ENCODE peak calls at places on chromosomes 12 and 14, in nine cellular contexts. N, O, V, F, U, W, P, Z and D are unnamed samples.

GRCh38 chr14:32657081-32657480 is 281.6 kb upstream of the NPAS3 start:
- DNase-seq in N (no peak), O (no peak), V (no peak), F (no peak), U (peak; percentile 65), W (no peak), P (no peak), Z (peak; percentile 37), D (no peak)

GRCh38 chr12:28955491-28955890 is 193.6 kb upstream of the FAR2 start:
- DNase-seq in N (no peak), O (no peak), V (no peak), F (no peak), U (no peak), W (no peak), P (no peak), Z (peak; percentile 73), D (no peak)

GRCh38 chr12:95605875-95606274 is 54.6 kb upstream of the USP44 start:
- DNase-seq in N (peak; percentile 30), O (no peak), V (no peak), F (no peak), U (no peak), W (no peak), P (no peak), Z (peak; percentile 45), D (peak; percentile 5)

GRCh38 chr14:23539209-23539866 is 12.2 kb downstream of the ZFHX2 start:
- DNase-seq in N (no peak), O (no peak), V (no peak), F (peak; percentile 38), U (no peak), W (peak; percentile 77), P (no peak), Z (peak; percentile 46), D (no peak)

GRCh38 chr14:105468621-105469241 is 5.9 kb upstream of the CRIP2 start:
- DNase-seq in N (peak; percentile 28), O (no peak), V (no peak), F (no peak), U (no peak), W (no peak), P (no peak), Z (no peak), D (no peak)

GRCh38 chr12:59151243-59151642 is 230.9 kb upstream of the LRIG3 start:
- DNase-seq in N (no peak), O (no peak), V (no peak), F (no peak), U (no peak), W (no peak), P (no peak), Z (peak; percentile 56), D (no peak)

GRCh38 chr12:85016423-85016822 is 19.7 kb downstream of the TSPAN19 start:
- DNase-seq in N (no peak), O (no peak), V (no peak), F (no peak), U (no peak), W (no peak), P (no peak), Z (peak; percentile 97), D (peak; percentile 45)

GRCh38 chr14:75013290-75013689 is 10.6 kb downstream of the EIF2B2 start:
- DNase-seq in N (no peak), O (peak; percentile 44), V (no peak), F (no peak), U (peak; percentile 47), W (no peak), P (no peak), Z (no peak), D (no peak)

GRCh38 chr12:51335931-51336330 is 10.5 kb downstream of the CELA1 start:
- DNase-seq in N (no peak), O (no peak), V (no peak), F (no peak), U (no peak), W (no peak), P (no peak), Z (no peak), D (no peak)

GRCh38 chr12:47441490-47441889 is 264.3 kb downstream of the RPAP3 start:
- DNase-seq in N (no peak), O (no peak), V (no peak), F (no peak), U (no peak), W (no peak), P (no peak), Z (no peak), D (no peak)

GRCh38 chr12:123748661-123749060 is 13.4 kb upstream of the DNAH10 start:
- DNase-seq in N (no peak), O (no peak), V (no peak), F (no peak), U (no peak), W (no peak), P (no peak), Z (peak; percentile 48), D (peak; percentile 42)

GRCh38 chr14:59484611-59485174 is 376 bp downstream of the JKAMP start:
- DNase-seq in N (no peak), O (no peak), V (no peak), F (no peak), U (no peak), W (no peak), P (peak; percentile 51), Z (peak; percentile 60), D (no peak)

GRCh38 chr12:68918960-68919359 is 14.0 kb downstream of the CPM start:
- DNase-seq in N (no peak), O (no peak), V (no peak), F (no peak), U (no peak), W (no peak), P (no peak), Z (no peak), D (no peak)

GRCh38 chr14:53882684-53883083 is 73.9 kb downstream of the BMP4 start:
- DNase-seq in N (no peak), O (no peak), V (no peak), F (no peak), U (no peak), W (no peak), P (no peak), Z (no peak), D (no peak)

GRCh38 chr14:34461334-34462131 is 507 bp downstream of the SPTSSA start:
- DNase-seq in N (peak; percentile 32), O (peak; percentile 64), V (peak; percentile 41), F (no peak), U (peak; percentile 63), W (peak; percentile 59), P (peak; percentile 21), Z (peak; percentile 76), D (peak; percentile 36)

GRCh38 chr14:56129941-56130340 is 11.7 kb downstream of the PELI2 start:
- DNase-seq in N (no peak), O (no peak), V (no peak), F (no peak), U (no peak), W (no peak), P (no peak), Z (peak; percentile 22), D (no peak)

GRCh38 chr12:94172031-94172430 is 23.7 kb downstream of the PLXNC1 start:
- DNase-seq in N (no peak), O (no peak), V (no peak), F (peak; percentile 25), U (no peak), W (no peak), P (no peak), Z (peak; percentile 10), D (no peak)

GRCh38 chr12:50505945-50506344 is 1.2 kb downstream of the DIP2B start:
- DNase-seq in N (no peak), O (no peak), V (no peak), F (no peak), U (peak; percentile 58), W (no peak), P (no peak), Z (peak; percentile 46), D (no peak)

GRCh38 chr12:12506541-12506940 is 56.1 kb downstream of the DUSP16 start:
- DNase-seq in N (no peak), O (no peak), V (no peak), F (no peak), U (no peak), W (no peak), P (no peak), Z (peak; percentile 77), D (no peak)

GRCh38 chr12:116609715-116610114 is 50.5 kb downstream of the MAP1LC3B2 start:
- DNase-seq in N (no peak), O (no peak), V (no peak), F (peak; percentile 53), U (no peak), W (peak; percentile 50), P (no peak), Z (peak; percentile 24), D (no peak)